ENCODE peak calls at places on chromosomes 4 and X, in four cellular contexts. Q, T, S and X are unnamed samples. For H3K27me3, the result is how much of the 10 kb centered on the place peaks cover.

GRCh38 chr4:108168672-108169562 is at the start of gene LEF1:
- DNase-seq in S (no peak), T (no peak), Q (peak), X (no peak)

GRCh38 chrX:40402771-40403533 is 177.8 kb upstream of the ATP6AP2 start:
- DNase-seq in Q (peak), S (no peak), T (peak), X (peak)

GRCh38 chr4:184384056-184384809 is 90.1 kb downstream of the IRF2 start:
- DNase-seq in S (no peak), Q (peak), T (no peak), X (peak)

GRCh38 chrX:3545901-3546300 is 167.5 kb downstream of the PRKX start:
- DNase-seq in T (no peak), Q (no peak), S (no peak), X (no peak)

GRCh38 chr4:67288964-67289363 is 256.3 kb downstream of the CENPC start:
- DNase-seq in S (no peak), Q (peak), T (no peak), X (no peak)

GRCh38 chr4:119746951-119747350 is 118.3 kb upstream of the PDE5A start:
- DNase-seq in T (no peak), S (no peak), Q (peak), X (no peak)

GRCh38 chr4:155578219-155578618 is 88.4 kb upstream of the GUCY1A1 start:
- DNase-seq in S (no peak), Q (peak), T (no peak), X (no peak)

GRCh38 chr4:78622253-78622979 is 70.8 kb downstream of the ANXA3 start:
- DNase-seq in S (no peak), Q (peak), T (no peak), X (peak)

GRCh38 chrX:153973127-153974002 is 811 bp downstream of the TMEM187 start:
- DNase-seq in S (no peak), Q (no peak), T (no peak), X (no peak)

GRCh38 chr4:185134176-185134869 is 8.7 kb upstream of the SLC25A4 start:
- DNase-seq in T (no peak), Q (peak), S (no peak), X (no peak)

GRCh38 chrX:56233682-56234081 is 1.5 kb downstream of the KLF8 start:
- DNase-seq in Q (peak), S (peak), T (peak), X (peak)

GRCh38 chr4:6573551-6573950 is 1.4 kb upstream of the MAN2B2 start:
- DNase-seq in T (no peak), Q (no peak), S (no peak), X (no peak)

GRCh38 chr4:168666531-168666930 is 169.7 kb downstream of the PALLD start:
- DNase-seq in S (no peak), Q (peak), T (no peak), X (no peak)

GRCh38 chrX:13373027-13373806 is 53.4 kb upstream of the ATXN3L start:
- DNase-seq in Q (peak), T (no peak), S (no peak), X (no peak)

GRCh38 chr4:101191302-101192098 is 155.8 kb downstream of the PPP3CA start:
- DNase-seq in T (peak), Q (peak), S (peak), X (no peak)

GRCh38 chr4:143380651-143381050 is 44.0 kb downstream of the GAB1 start:
- DNase-seq in T (no peak), Q (no peak), S (no peak), X (no peak)

GRCh38 chrX:145405012-145405411 is 157.7 kb downstream of the SPANXN1 start:
- DNase-seq in T (no peak), S (no peak), Q (peak), X (no peak)

GRCh38 chr4:139665690-139666529 is at the start of gene MGST2:
- DNase-seq in Q (peak), T (peak), S (peak), X (peak)

GRCh38 chr4:105192910-105193309 is 46.2 kb downstream of the TET2 start:
- DNase-seq in S (no peak), Q (no peak), T (no peak), X (no peak)
- H3K4me3 ChIP-seq in S (no peak), Q (no peak), T (no peak), X (no peak)

GRCh38 chr4:142092941-142093340 is 456.6 kb downstream of the IL15 start:
- DNase-seq in Q (peak), T (no peak), S (no peak), X (no peak)
- TF ChIP-seq CTCF in Q (no peak), T (no peak), S (no peak), X (no peak)

GRCh38 chrX:108199691-108200090 is 108.1 kb downstream of the ATG4A start:
- DNase-seq in S (no peak), Q (peak), T (no peak), X (no peak)

GRCh38 chrX:108198420-108198819 is 106.8 kb downstream of the ATG4A start:
- DNase-seq in T (no peak), S (no peak), Q (peak), X (no peak)

GRCh38 chrX:108203540-108203939 is 112.0 kb downstream of the ATG4A start:
- DNase-seq in S (no peak), Q (no peak), T (no peak), X (no peak)

GRCh38 chrX:108199041-108199440 is 107.5 kb downstream of the ATG4A start:
- DNase-seq in T (no peak), S (no peak), Q (no peak), X (no peak)
- H3K27me3 ChIP-seq in T (under half), S (under half), Q (under half), X (under half)

GRCh38 chr4:1199556-1200331 is 27.4 kb upstream of the SPON2 start:
- DNase-seq in T (no peak), Q (no peak), S (no peak), X (no peak)
- H3K4me3 ChIP-seq in T (no peak), Q (peak), S (peak), X (no peak)

GRCh38 chr4:25948051-25948450 is 34.0 kb downstream of the SMIM20 start:
- DNase-seq in Q (no peak), T (no peak), S (no peak), X (no peak)

GRCh38 chr4:25951390-25951952 is 37.5 kb downstream of the SMIM20 start:
- DNase-seq in S (no peak), T (no peak), Q (no peak), X (no peak)

GRCh38 chr4:25949166-25949748 is 35.2 kb downstream of the SMIM20 start:
- DNase-seq in T (no peak), Q (no peak), S (no peak), X (no peak)

GRCh38 chr4:25949994-25950393 is 36.0 kb downstream of the SMIM20 start:
- DNase-seq in T (no peak), S (no peak), Q (no peak), X (no peak)

DNA sequence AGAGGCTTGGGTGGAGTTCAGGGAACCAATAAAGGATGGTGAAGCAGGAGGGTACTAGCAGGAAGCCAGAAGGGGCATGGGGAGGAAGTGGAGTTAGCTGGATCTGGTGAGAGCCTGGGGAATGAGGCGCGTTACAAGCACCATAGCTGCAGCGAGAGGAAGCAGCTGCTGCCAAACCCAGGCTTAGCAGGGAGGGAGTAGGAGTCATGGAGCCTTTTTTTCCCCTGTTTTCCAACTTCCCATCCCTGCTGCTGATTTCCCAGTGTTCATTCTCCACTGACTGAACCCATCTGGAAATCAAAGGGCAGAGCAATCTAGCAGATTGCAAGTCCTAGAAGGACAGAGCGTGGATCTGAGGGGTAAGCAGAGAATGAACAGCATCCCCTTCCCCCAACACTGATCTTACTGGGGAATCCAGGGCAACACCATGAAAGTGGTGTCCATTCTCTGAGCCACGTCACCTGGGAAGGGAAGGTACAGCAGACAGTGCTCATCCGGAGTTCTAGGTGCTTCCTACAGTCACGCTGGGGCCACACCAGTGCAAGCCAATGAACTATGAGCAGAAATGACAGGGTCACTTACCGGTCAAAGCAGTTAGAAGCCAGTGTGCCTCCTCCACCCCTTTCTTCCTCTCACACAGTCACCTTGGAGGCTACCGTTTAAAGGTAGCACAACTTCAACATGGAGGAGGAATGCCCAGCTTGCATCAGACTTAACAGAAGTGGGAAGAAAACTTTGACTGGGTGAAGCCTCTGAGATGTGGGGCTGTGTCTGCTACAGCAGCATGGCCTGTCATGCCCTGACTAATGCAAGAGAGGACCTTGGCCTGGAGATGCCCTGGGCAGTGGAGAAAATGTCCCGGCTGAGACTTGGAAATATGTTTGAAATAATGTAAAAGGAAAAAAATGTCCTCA is 36.7 kb downstream of the SMIM20 start:
- DNase-seq in T (no peak), Q (no peak), S (no peak), X (no peak)
- TF ChIP-seq CTCF in T (no peak), Q (no peak), S (no peak), X (no peak)